ENCODE peak calls at places on chromosomes 5 and 9, in ten cellular contexts. J is heart left ventricle, F is neural progenitor cell, T is psoas muscle, S is SJSA1, R is astrocyte, H is fibroblast of lung, P is neuronal stem cell, M is cardiac muscle cell, B is aorta. L is an unnamed sample.

GRCh38 chr9:96135071-96135825 is 166.7 kb downstream of the HSD17B3 start:
- DNase-seq in J (no peak), F (no peak), T (no peak), S (peak; percentile 70), R (peak; percentile 52), H (peak; percentile 79), P (no peak), M (peak; percentile 25), B (no peak), L (no peak)

GRCh38 chr5:63154480-63155309 is 576.1 kb downstream of the LRRC70 start:
- DNase-seq in J (no peak), F (no peak), T (no peak), S (no peak), R (no peak), H (no peak), P (no peak), M (no peak), B (no peak), L (no peak)

GRCh38 chr5:9198399-9198798 is 347.5 kb downstream of the SEMA5A start:
- DNase-seq in J (no peak), F (peak; percentile 40), T (no peak), S (no peak), R (peak; percentile 29), H (peak; percentile 53), P (no peak), M (peak; percentile 40), B (no peak), L (no peak)

GRCh38 chr5:10856646-10857332 is 95.8 kb upstream of the DAP start:
- DNase-seq in J (peak; percentile 55), F (peak; percentile 96), T (no peak), S (peak; percentile 97), R (peak; percentile 88), H (peak; percentile 51), P (peak; percentile 92), M (peak; percentile 53), B (no peak), L (peak; percentile 64)

GRCh38 chr9:37187713-37188439 is 67.5 kb downstream of the ZCCHC7 start:
- DNase-seq in J (no peak), F (no peak), T (no peak), S (peak; percentile 12), R (no peak), H (no peak), P (no peak), M (no peak), B (no peak), L (no peak)

GRCh38 chr5:56078675-56079500 is 84.1 kb upstream of the IL6ST start:
- DNase-seq in J (peak; percentile 63), F (no peak), T (peak; percentile 65), S (no peak), R (no peak), H (peak; percentile 85), P (no peak), M (peak; percentile 60), B (no peak), L (no peak)

GRCh38 chr9:87275039-87275725 is 222.5 kb upstream of the DAPK1 start:
- DNase-seq in J (no peak), F (no peak), T (no peak), S (no peak), R (no peak), H (no peak), P (no peak), M (no peak), B (no peak), L (no peak)

GRCh38 chr9:16551692-16552091 is 318.8 kb downstream of the BNC2 start:
- DNase-seq in J (no peak), F (no peak), T (no peak), S (no peak), R (no peak), H (no peak), P (no peak), M (no peak), B (no peak), L (no peak)

GRCh38 chr9:96222132-96222531 is 79.8 kb downstream of the HSD17B3 start:
- DNase-seq in J (no peak), F (peak; percentile 26), T (no peak), S (no peak), R (no peak), H (peak; percentile 15), P (no peak), M (peak; percentile 46), B (no peak), L (no peak)

GRCh38 chr9:132012704-132013345 is 66.8 kb downstream of the MED27 start:
- DNase-seq in J (no peak), F (no peak), T (no peak), S (no peak), R (no peak), H (no peak), P (no peak), M (no peak), B (no peak), L (no peak)

GRCh38 chr9:93683331-93684134 is 107.1 kb downstream of the PHF2 start:
- DNase-seq in J (peak; percentile 18), F (no peak), T (no peak), S (no peak), R (no peak), H (no peak), P (no peak), M (no peak), B (peak; percentile 67), L (peak; percentile 11)

GRCh38 chr5:133147411-133147810 is 95.6 kb downstream of the HSPA4 start:
- DNase-seq in J (no peak), F (no peak), T (peak; percentile 60), S (no peak), R (peak; percentile 8), H (peak; percentile 17), P (no peak), M (peak; percentile 68), B (no peak), L (peak; percentile 18)

GRCh38 chr5:122163151-122164069 is 34.1 kb downstream of the ZNF474 start:
- DNase-seq in J (no peak), F (peak; percentile 16), T (no peak), S (peak; percentile 85), R (peak; percentile 97), H (peak; percentile 90), P (no peak), M (peak; percentile 84), B (no peak), L (no peak)

GRCh38 chr5:178793156-178793555 is 62.7 kb upstream of the ZNF354A start:
- DNase-seq in J (no peak), F (peak; percentile 70), T (no peak), S (no peak), R (no peak), H (no peak), P (no peak), M (no peak), B (peak; percentile 74), L (peak; percentile 45)

GRCh38 chr5:90590-91547 is 1.1 kb upstream of the PLEKHG4B start:
- DNase-seq in J (no peak), F (no peak), T (no peak), S (no peak), R (peak; percentile 16), H (no peak), P (no peak), M (peak; percentile 23), B (peak; percentile 55), L (no peak)
- H3K4me3 ChIP-seq in J (no peak overlapping the region), F (no peak overlapping the region), T (no peak overlapping the region), S (no peak overlapping the region), R (no peak overlapping the region), H (no peak overlapping the region), P (no peak overlapping the region), M (no peak overlapping the region), B (no peak overlapping the region), L (peak overlapping the region; percentile 51)

DNA sequence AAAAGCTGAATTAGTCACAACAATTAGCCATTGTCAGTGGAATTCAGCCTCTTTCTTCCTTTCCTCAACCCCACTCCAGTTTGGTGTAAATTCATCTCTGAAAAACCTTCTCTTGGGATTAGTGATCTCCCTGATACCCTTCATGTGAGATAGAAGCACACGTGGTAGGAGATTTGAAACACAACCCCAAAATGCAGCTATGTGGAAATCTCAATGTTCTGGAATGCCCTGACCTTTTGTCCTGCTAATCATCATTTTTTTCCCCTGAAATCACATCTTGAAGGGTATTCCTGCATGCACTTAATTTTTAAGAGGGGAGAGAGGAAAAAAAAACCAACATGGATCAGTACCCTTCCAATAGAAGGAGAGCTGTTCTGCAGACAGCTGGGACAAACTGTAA is 612.6 kb downstream of the EBF1 start:
- DNase-seq in J (no peak), F (peak; percentile 20), T (no peak), S (no peak), R (no peak), H (no peak), P (no peak), M (no peak), B (no peak), L (no peak)
- H3K27ac ChIP-seq in J (peak overlapping the region; percentile 78), F (no peak overlapping the region), T (no peak overlapping the region), S (no peak overlapping the region), R (no peak overlapping the region), H (no peak overlapping the region), P (no peak overlapping the region), M (no peak overlapping the region), B (no peak overlapping the region), L (no peak overlapping the region)

GRCh38 chr5:37834542-37835399 is 5.1 kb downstream of the GDNF start:
- DNase-seq in J (no peak), F (peak; percentile 70), T (peak; percentile 56), S (no peak), R (no peak), H (no peak), P (no peak), M (no peak), B (no peak), L (no peak)

GRCh38 chr5:37835400-37835973 is 4.4 kb downstream of the GDNF start:
- DNase-seq in J (no peak), F (no peak), T (no peak), S (no peak), R (no peak), H (no peak), P (no peak), M (no peak), B (no peak), L (no peak)

GRCh38 chr5:37836173-37837100 is 3.4 kb downstream of the GDNF start:
- DNase-seq in J (no peak), F (peak; percentile 70), T (peak; percentile 59), S (no peak), R (no peak), H (no peak), P (no peak), M (peak; percentile 45), B (peak; percentile 75), L (no peak)

GRCh38 chr5:37831821-37832524 is 7.9 kb downstream of the GDNF start:
- DNase-seq in J (no peak), F (no peak), T (no peak), S (no peak), R (no peak), H (peak; percentile 34), P (no peak), M (no peak), B (no peak), L (no peak)

DNA sequence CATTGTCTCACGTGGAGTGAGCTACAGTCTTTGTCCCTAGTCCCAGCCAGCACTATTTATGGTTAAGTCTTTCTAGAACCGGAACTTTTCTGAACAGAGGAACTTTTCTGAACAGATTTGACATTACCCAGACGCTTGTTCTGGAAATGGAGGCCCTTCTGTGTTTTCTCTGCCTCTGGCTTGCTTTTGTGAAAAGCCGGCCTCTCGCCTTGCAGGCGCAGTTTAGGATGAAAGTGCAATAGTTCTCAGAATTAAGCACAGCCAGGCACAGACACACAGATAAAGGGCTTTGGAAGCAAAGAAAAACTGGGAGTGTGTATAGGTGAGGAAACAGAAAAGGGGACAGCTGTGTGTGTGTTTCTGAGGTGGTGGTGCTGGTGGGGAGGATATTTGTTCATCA is 5.9 kb downstream of the GDNF start:
- DNase-seq in J (no peak), F (peak; percentile 28), T (no peak), S (no peak), R (no peak), H (no peak), P (no peak), M (no peak), B (no peak), L (no peak)
- H3K27me3 ChIP-seq in J (peaks cover 18% of the 10 kb centered on the region), F (peaks cover 67% of the 10 kb centered on the region), T (peaks cover 4% of the 10 kb centered on the region), S (no peaks in the 10 kb centered on the region), R (peaks cover 15% of the 10 kb centered on the region), H (no peaks in the 10 kb centered on the region), P (peaks cover 54% of the 10 kb centered on the region), M (peaks cover 88% of the 10 kb centered on the region), B (no peaks in the 10 kb centered on the region), L (no peaks in the 10 kb centered on the region)

GRCh38 chr9:130470950-130471349 is 26.2 kb downstream of the ASS1 start:
- DNase-seq in J (no peak), F (no peak), T (no peak), S (no peak), R (no peak), H (no peak), P (no peak), M (no peak), B (no peak), L (no peak)
- H3K4me3 ChIP-seq in J (no peak overlapping the region), F (no peak overlapping the region), T (no peak overlapping the region), S (no peak overlapping the region), R (no peak overlapping the region), H (no peak overlapping the region), P (no peak overlapping the region), M (no peak overlapping the region), B (no peak overlapping the region), L (no peak overlapping the region)

L was measured in testis.